ENCODE peak calls at places on chromosomes 1 and 21, in eight cellular contexts. P is NCI-H2081, A is IMR-90, G is AG04449, H is fibroblast of lung, B is fibroblast of mammary gland, E is RWPE1, F is kidney tubule cell. M is an unnamed sample.

GRCh38 chr1:8342325-8342724 is 24.4 kb downstream of the SLC45A1 start:
- DNase-seq in H (peak; percentile 53), B (peak; percentile 55), F (no peak), G (peak; percentile 26), A (peak; percentile 58), E (no peak), P (no peak), M (no peak)

GRCh38 chr1:63732666-63733065 is 41.2 kb upstream of the ROR1 start:
- DNase-seq in P (no peak), E (no peak), B (peak; percentile 75), H (peak; percentile 31), A (peak; percentile 44), G (no peak), F (peak; percentile 80), M (peak; percentile 65)

GRCh38 chr1:48285525-48285924 is 63.0 kb downstream of the SLC5A9 start:
- DNase-seq in F (no peak), H (no peak), A (no peak), E (no peak), G (no peak), B (no peak), P (no peak), M (no peak)

GRCh38 chr1:61265665-61266064 is 183.3 kb downstream of the NFIA start:
- DNase-seq in G (no peak), F (no peak), A (no peak), E (no peak), P (no peak), H (no peak), B (no peak), M (no peak)

GRCh38 chr1:46615735-46616134 is 876 bp downstream of the MOB3C start:
- DNase-seq in H (no peak), B (no peak), F (no peak), E (no peak), G (no peak), P (no peak), A (no peak), M (no peak)

GRCh38 chr1:160884579-160884978 is 401 bp downstream of the ITLN1 start:
- DNase-seq in E (no peak), A (no peak), F (peak; percentile 42), H (no peak), P (no peak), G (no peak), B (no peak), M (peak; percentile 22)

GRCh38 chr21:44354775-44355771 is 1.7 kb downstream of the TRPM2 start:
- DNase-seq in A (no peak), F (peak; percentile 5), P (no peak), H (no peak), E (no peak), G (no peak), B (no peak), M (no peak)

GRCh38 chr1:39575191-39576015 is 1.2 kb downstream of the PABPC4 start:
- DNase-seq in G (no peak), E (no peak), H (peak; percentile 73), B (peak; percentile 82), F (peak; percentile 53), A (peak; percentile 81), P (peak; percentile 53), M (peak; percentile 63)

GRCh38 chr1:207401578-207401977 is 52.5 kb upstream of the CR2 start:
- DNase-seq in E (no peak), F (no peak), B (no peak), G (no peak), A (no peak), P (no peak), H (no peak), M (no peak)

GRCh38 chr1:34973326-34973725 is 11.8 kb downstream of the TMEM35B start:
- DNase-seq in F (no peak), B (peak; percentile 31), A (no peak), G (no peak), H (no peak), P (no peak), E (no peak), M (peak; percentile 63)

GRCh38 chr1:227740401-227740960 is 5.2 kb downstream of the SNAP47 start:
- DNase-seq in E (no peak), P (no peak), B (no peak), G (no peak), H (no peak), F (no peak), A (no peak), M (no peak)

GRCh38 chr1:173249349-173249748 is 42.2 kb upstream of the TNFSF4 start:
- DNase-seq in F (no peak), P (no peak), G (no peak), B (peak; percentile 75), E (no peak), H (peak; percentile 50), A (no peak), M (no peak)

GRCh38 chr1:8571200-8571984 is 246.0 kb downstream of the RERE start:
- DNase-seq in P (peak; percentile 45), H (peak; percentile 39), G (no peak), F (no peak), A (peak; percentile 69), E (peak; percentile 18), B (peak; percentile 75), M (peak; percentile 23)

GRCh38 chr1:165869343-165869742 is 41.9 kb downstream of the UCK2 start:
- DNase-seq in H (no peak), G (no peak), P (no peak), A (no peak), B (no peak), F (no peak), E (no peak), M (no peak)

GRCh38 chr1:179745131-179745611 is 2.1 kb downstream of the FAM163A start:
- DNase-seq in B (no peak), E (no peak), H (no peak), F (no peak), G (no peak), P (no peak), A (no peak), M (no peak)

GRCh38 chr1:226292874-226293552 is 16.0 kb downstream of the LIN9 start:
- DNase-seq in H (no peak), P (no peak), A (peak; percentile 11), E (no peak), G (no peak), F (no peak), B (no peak), M (no peak)

GRCh38 chr1:195481293-195481692 is 1126.9 kb downstream of the KCNT2 start:
- DNase-seq in B (no peak), F (no peak), P (no peak), E (no peak), A (no peak), H (no peak), G (no peak), M (peak; percentile 10)

GRCh38 chr1:12771186-12771585 is 2.4 kb upstream of the PRAMEF12 start:
- DNase-seq in F (no peak), E (no peak), P (no peak), A (no peak), B (no peak), G (no peak), H (no peak), M (no peak)

GRCh38 chr21:44567481-44568171 is 5.9 kb upstream of the KRTAP10-4 start:
- DNase-seq in P (no peak), E (no peak), A (no peak), B (no peak), H (no peak), F (no peak), G (no peak), M (no peak)

GRCh38 chr1:41664861-41665640 is 180.6 kb upstream of the EDN2 start:
- DNase-seq in E (peak; percentile 91), A (peak; percentile 81), H (peak; percentile 80), F (peak; percentile 87), P (no peak), G (no peak), B (peak; percentile 58), M (peak; percentile 95)